ENCODE peak calls at places on chromosomes 1 and 21, in five cellular contexts. W is stomach, Z is esophagus squamous epithelium, X is left ventricle myocardium inferior, H is astrocyte. S is an unnamed sample.

GRCh38 chr21:34533938-34534337 is 21.9 kb upstream of the KCNE1 start:
- DNase-seq in W (no peak), X (no peak), Z (no peak), H (no peak), S (no peak)

GRCh38 chr1:59673575-59674467 is 140.9 kb upstream of the HOOK1 start:
- DNase-seq in X (no peak), H (no peak), Z (peak; percentile 21), W (peak; percentile 79), S (peak; percentile 99)

GRCh38 chr1:158087320-158087927 is 93.3 kb upstream of the CD1D start:
- DNase-seq in W (no peak), H (peak; percentile 47), Z (no peak), X (peak; percentile 35), S (no peak)

GRCh38 chr1:53956308-53957168 is 10.4 kb downstream of the LRRC42 start:
- DNase-seq in W (no peak), X (no peak), H (no peak), Z (no peak), S (no peak)

GRCh38 chr1:150061632-150062101 is 5.9 kb upstream of the VPS45 start:
- DNase-seq in Z (no peak), X (no peak), H (peak; percentile 96), W (no peak), S (no peak)

GRCh38 chr1:172820759-172821158 is 161.9 kb downstream of the FASLG start:
- DNase-seq in X (no peak), W (no peak), H (no peak), Z (no peak), S (no peak)

GRCh38 chr1:56424744-56425493 is 154.4 kb downstream of the PLPP3 start:
- DNase-seq in Z (no peak), X (peak; percentile 73), W (peak; percentile 68), H (peak; percentile 47), S (no peak)

GRCh38 chr21:42665026-42665425 is 11.6 kb downstream of the PDE9A start:
- DNase-seq in Z (no peak), X (no peak), H (no peak), W (no peak), S (no peak)

GRCh38 chr21:39531777-39532333 is 80.1 kb downstream of the SH3BGR start:
- DNase-seq in W (no peak), H (no peak), Z (no peak), X (no peak), S (no peak)

GRCh38 chr1:243562473-243562872 is 287.6 kb downstream of the AKT3 start:
- DNase-seq in Z (no peak), H (no peak), X (no peak), W (no peak), S (no peak)

GRCh38 chr1:167548059-167548932 is 5.3 kb downstream of the CREG1 start:
- DNase-seq in H (peak; percentile 58), X (no peak), Z (no peak), W (no peak), S (no peak)

GRCh38 chr1:167553136-167554027 is at the start of gene CREG1:
- DNase-seq in W (peak; percentile 96), Z (peak; percentile 46), H (peak; percentile 80), X (peak; percentile 95), S (peak; percentile 92)

GRCh38 chr1:167554028-167554779 is 642 bp upstream of the CREG1 start:
- DNase-seq in H (no peak), X (no peak), W (no peak), Z (no peak), S (no peak)

GRCh38 chr1:167546935-167547334 is 6.6 kb downstream of the CREG1 start:
- DNase-seq in X (no peak), W (no peak), H (no peak), Z (no peak), S (no peak)

GRCh38 chr1:167551359-167551758 is 2.2 kb downstream of the CREG1 start:
- DNase-seq in W (no peak), H (no peak), X (no peak), Z (no peak), S (no peak)
- H3K4me1 ChIP-seq in W (peaks cover 56% of the 10 kb centered on the region), H (peaks cover 9% of the 10 kb centered on the region), X (peaks cover 56% of the 10 kb centered on the region), Z (peaks cover 74% of the 10 kb centered on the region), S (peaks cover 14% of the 10 kb centered on the region)

GRCh38 chr1:205052689-205053088 is 9.7 kb downstream of the CNTN2 start:
- DNase-seq in W (no peak), X (no peak), H (no peak), Z (no peak), S (no peak)
- H3K27me3 ChIP-seq in W (peaks cover 59% of the 10 kb centered on the region), X (peaks cover 73% of the 10 kb centered on the region), H (peaks cover 25% of the 10 kb centered on the region), Z (no peaks in the 10 kb centered on the region), S (no peaks in the 10 kb centered on the region)

GRCh38 chr1:67651031-67651430 is 34.0 kb upstream of the GADD45A start:
- DNase-seq in X (no peak), W (no peak), Z (no peak), H (no peak), S (no peak)

GRCh38 chr1:67650061-67650460 is 34.9 kb upstream of the GADD45A start:
- DNase-seq in Z (no peak), W (no peak), H (no peak), X (no peak), S (no peak)

GRCh38 chr1:67647036-67647798 is 37.8 kb upstream of the GADD45A start:
- DNase-seq in H (peak; percentile 36), X (no peak), W (no peak), Z (no peak), S (no peak)

GRCh38 chr1:67647814-67648358 is 37.1 kb upstream of the GADD45A start:
- DNase-seq in X (no peak), H (no peak), W (no peak), Z (no peak), S (no peak)

DNA sequence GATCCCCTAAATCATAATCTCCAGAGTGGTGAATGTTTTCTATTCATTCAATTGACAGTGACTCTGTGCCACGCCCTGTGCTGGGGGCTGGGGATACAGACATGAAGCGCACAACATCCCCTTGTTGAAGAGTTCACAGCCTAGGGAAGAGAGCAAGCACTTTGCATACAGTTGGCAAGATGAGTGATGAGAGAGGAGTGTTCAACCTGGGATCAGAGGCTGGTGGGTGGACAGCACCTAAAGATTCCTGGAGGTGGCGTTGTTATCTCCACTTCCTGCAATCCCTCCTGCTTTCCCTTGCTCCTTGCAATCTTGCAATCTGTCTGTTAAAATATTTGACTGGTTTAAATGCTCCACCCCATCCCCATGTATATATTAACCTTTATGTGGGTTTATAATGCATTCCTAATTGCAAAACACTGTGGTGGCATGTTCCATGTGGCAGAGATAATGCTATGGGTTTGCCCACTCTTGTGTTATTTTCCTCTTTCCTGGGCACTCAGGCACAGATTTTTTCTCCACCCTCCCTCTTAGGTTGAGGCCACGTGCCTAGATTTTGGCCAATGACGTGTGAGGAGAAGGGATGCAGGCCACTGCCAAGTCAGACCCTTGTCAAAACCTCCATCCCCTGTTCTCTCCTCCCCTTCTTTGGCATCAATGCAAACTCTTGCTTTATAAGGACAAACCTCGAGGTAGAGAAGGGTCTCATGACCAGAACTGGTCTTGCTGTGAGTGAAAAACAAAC is 36.2 kb upstream of the GADD45A start:
- DNase-seq in X (no peak), W (no peak), Z (no peak), H (no peak), S (no peak)
- TF ChIP-seq CTCF in X (no peak), W (no peak), Z (no peak), H (no peak), S (no peak)

GRCh38 chr1:246064891-246065290 is 442.2 kb downstream of the SMYD3 start:
- DNase-seq in X (no peak), W (no peak), H (no peak), Z (no peak), S (no peak)
- H3K4me1 ChIP-seq in X (peaks cover 8% of the 10 kb centered on the region), W (no peaks in the 10 kb centered on the region), H (no peaks in the 10 kb centered on the region), Z (peaks cover 15% of the 10 kb centered on the region), S (no peaks in the 10 kb centered on the region)

GRCh38 chr1:90713741-90714509 is 3.2 kb downstream of the BARHL2 start:
- DNase-seq in X (no peak), W (no peak), Z (no peak), H (no peak), S (no peak)
- H3K27me3 ChIP-seq in X (peaks cover 100% of the 10 kb centered on the region), W (peaks cover 100% of the 10 kb centered on the region), Z (peaks cover 22% of the 10 kb centered on the region), H (peaks cover 91% of the 10 kb centered on the region), S (peaks cover 97% of the 10 kb centered on the region)